ENCODE peak calls at places on chromosomes 7 and 10, in five cellular contexts. S is cardiac muscle cell, E is endodermal cell, Z is psoas muscle, Y is heart right ventricle. Q is an unnamed sample. For H3K4me1 and H3K9me3, the result is how much of the 10 kb centered on the place peaks cover.

GRCh38 chr7:133987582-133987981 is 139.6 kb upstream of the LRGUK start:
- DNase-seq in S (no peak), E (no peak), Z (no peak), Y (no peak), Q (no peak)

GRCh38 chr10:21309427-21309826 is 216.1 kb downstream of the SKIDA1 start:
- DNase-seq in S (no peak), E (no peak), Z (no peak), Y (no peak), Q (no peak)

GRCh38 chr7:143295870-143296269 is 7.7 kb downstream of the CASP2 start:
- DNase-seq in S (no peak), E (no peak), Z (no peak), Y (no peak), Q (no peak)

GRCh38 chr7:92707435-92707834 is 117.2 kb upstream of the FAM133B start:
- DNase-seq in S (no peak), E (no peak), Z (no peak), Y (no peak), Q (no peak)

GRCh38 chr7:84985073-84985784 is 201.6 kb downstream of the SEMA3D start:
- DNase-seq in S (no peak), E (no peak), Z (no peak), Y (no peak), Q (no peak)

GRCh38 chr7:9231683-9232082 is 798.3 kb downstream of the NXPH1 start:
- DNase-seq in S (no peak), E (peak), Z (no peak), Y (no peak), Q (no peak)

GRCh38 chr10:96512524-96512991 is 1.2 kb downstream of the TLL2 start:
- DNase-seq in S (peak), E (peak), Z (peak), Y (peak), Q (no peak)

GRCh38 chr7:149780636-149781419 is 7.4 kb upstream of the ZNF467 start:
- DNase-seq in S (no peak), E (no peak), Z (no peak), Y (no peak), Q (no peak)

GRCh38 chr10:49602380-49603023 is 7.6 kb upstream of the SLC18A3 start:
- DNase-seq in S (no peak), E (no peak), Z (no peak), Y (no peak), Q (no peak)

GRCh38 chr7:44067064-44067951 is 1.9 kb upstream of the PGAM2 start:
- DNase-seq in S (no peak), E (no peak), Z (peak), Y (no peak), Q (no peak)

GRCh38 chr7:45869426-45869825 is 3.5 kb downstream of the CCDC201 start:
- DNase-seq in S (no peak), E (no peak), Z (no peak), Y (no peak), Q (no peak)

GRCh38 chr7:154347867-154348266 is 295.7 kb downstream of the DPP6 start:
- DNase-seq in S (no peak), E (no peak), Z (no peak), Y (no peak), Q (no peak)

GRCh38 chr10:70830185-70830584 is 14.4 kb downstream of the SGPL1 start:
- DNase-seq in S (no peak), E (no peak), Z (no peak), Y (no peak), Q (no peak)

GRCh38 chr10:121303273-121303890 is 294.9 kb downstream of the FGFR2 start:
- DNase-seq in S (no peak), E (no peak), Z (no peak), Y (no peak), Q (no peak)

GRCh38 chr7:135539629-135540028 is 18.1 kb upstream of the NUP205 start:
- DNase-seq in S (no peak), E (no peak), Z (no peak), Y (no peak), Q (no peak)

GRCh38 chr10:31204090-31204489 is 114.9 kb upstream of the ZEB1 start:
- DNase-seq in S (peak), E (no peak), Z (peak), Y (no peak), Q (no peak)

GRCh38 chr7:141837683-141838082 is 3.6 kb downstream of the PRSS37 start:
- DNase-seq in S (no peak), E (no peak), Z (no peak), Y (no peak), Q (no peak)

GRCh38 chr10:14153570-14154055 is 177.1 kb downstream of the FRMD4A start:
- DNase-seq in S (no peak), E (peak), Z (no peak), Y (peak), Q (no peak)

GRCh38 chr7:149027560-149028345 is 552 bp downstream of the PDIA4 start:
- DNase-seq in S (peak), E (no peak), Z (no peak), Y (no peak), Q (no peak)

GRCh38 chr7:47713595-47713994 is 131.7 kb upstream of the TNS3 start:
- DNase-seq in S (no peak), E (no peak), Z (no peak), Y (no peak), Q (no peak)
- H3K4me1 ChIP-seq in S (under half), E (under half), Z (under half), Y (under half), Q (under half)

GRCh38 chr7:36896418-36896817 is 172.1 kb upstream of the AOAH start:
- DNase-seq in S (no peak), E (no peak), Z (no peak), Y (no peak), Q (no peak)

GRCh38 chr7:36894190-36894589 is 169.9 kb upstream of the AOAH start:
- DNase-seq in S (no peak), E (no peak), Z (no peak), Y (no peak), Q (no peak)

GRCh38 chr7:36898186-36898585 is 173.9 kb upstream of the AOAH start:
- DNase-seq in S (no peak), E (no peak), Z (no peak), Y (no peak), Q (no peak)

GRCh38 chr7:36895112-36895511 is 170.8 kb upstream of the AOAH start:
- DNase-seq in S (no peak), E (no peak), Z (no peak), Y (no peak), Q (no peak)

GRCh38 chr7:36896956-36897594 is 172.8 kb upstream of the AOAH start:
- DNase-seq in S (no peak), E (no peak), Z (no peak), Y (no peak), Q (no peak)
- H3K9me3 ChIP-seq in S (under half), E (under half), Z (under half), Y (under half), Q (under half)

GRCh38 chr10:61958311-61958710 is 56.8 kb downstream of the ARID5B start:
- DNase-seq in S (no peak), E (no peak), Z (no peak), Y (no peak), Q (no peak)

GRCh38 chr10:61961278-61961677 is 59.8 kb downstream of the ARID5B start:
- DNase-seq in S (no peak), E (no peak), Z (no peak), Y (no peak), Q (no peak)

GRCh38 chr10:61958793-61959192 is 57.3 kb downstream of the ARID5B start:
- DNase-seq in S (no peak), E (no peak), Z (no peak), Y (no peak), Q (no peak)

GRCh38 chr10:61960396-61961120 is 59.1 kb downstream of the ARID5B start:
- DNase-seq in S (no peak), E (no peak), Z (no peak), Y (no peak), Q (no peak)

GRCh38 chr10:61959814-61960213 is 58.3 kb downstream of the ARID5B start:
- DNase-seq in S (no peak), E (no peak), Z (no peak), Y (no peak), Q (no peak)
- H3K4me1 ChIP-seq in S (under half), E (under half), Z (under half), Y (under half), Q (under half)

DNA sequence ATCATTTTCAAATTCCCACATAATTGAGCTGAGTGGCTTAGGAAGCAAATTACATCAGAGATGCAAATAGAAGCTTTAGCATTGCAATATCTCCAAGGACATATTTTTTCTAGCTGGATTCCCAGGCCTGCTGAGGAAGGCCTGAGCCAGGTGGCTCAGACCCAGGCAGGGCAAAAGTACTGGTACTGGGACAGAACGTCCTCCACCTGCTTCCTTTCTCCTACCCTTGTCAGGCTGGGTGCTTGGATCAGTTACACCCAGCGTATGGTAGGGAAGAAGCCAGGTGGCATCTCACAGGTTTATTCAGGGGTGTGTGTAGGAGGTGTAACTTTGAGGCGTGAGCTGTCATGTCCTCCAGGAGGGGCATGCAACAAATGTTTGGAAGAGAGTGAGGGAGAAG is 3.0 kb upstream of the PANK1 start:
- DNase-seq in S (no peak), E (no peak), Z (peak), Y (peak), Q (no peak)
- H3K9me3 ChIP-seq in S (under half), E (under half), Z (under half), Y (under half), Q (under half)

DNA sequence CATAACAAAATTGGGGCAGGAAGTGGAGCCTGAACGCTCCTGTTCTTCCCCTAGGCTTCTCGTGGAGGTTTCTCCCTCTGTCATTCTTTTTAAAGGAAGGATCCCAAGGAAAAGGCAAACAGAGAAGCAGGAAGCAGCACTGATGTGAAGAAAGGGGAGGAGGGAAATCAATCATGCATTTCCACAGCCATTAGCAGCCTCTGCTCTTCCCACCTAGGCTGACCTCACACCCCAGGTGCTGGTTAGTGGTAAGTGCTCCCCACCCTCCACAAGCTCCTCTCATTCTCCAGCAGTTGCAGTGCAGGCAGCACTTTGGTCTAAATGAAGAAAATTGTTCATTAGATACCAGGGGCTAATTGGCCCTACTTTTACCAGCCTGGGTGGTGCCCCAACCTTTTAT is 2.6 kb downstream of the CRHR2 start:
- DNase-seq in S (no peak), E (no peak), Z (no peak), Y (no peak), Q (no peak)
- H3K4me1 ChIP-seq in S (under half), E (under half), Z (under half), Y (under half), Q (under half)

DNA sequence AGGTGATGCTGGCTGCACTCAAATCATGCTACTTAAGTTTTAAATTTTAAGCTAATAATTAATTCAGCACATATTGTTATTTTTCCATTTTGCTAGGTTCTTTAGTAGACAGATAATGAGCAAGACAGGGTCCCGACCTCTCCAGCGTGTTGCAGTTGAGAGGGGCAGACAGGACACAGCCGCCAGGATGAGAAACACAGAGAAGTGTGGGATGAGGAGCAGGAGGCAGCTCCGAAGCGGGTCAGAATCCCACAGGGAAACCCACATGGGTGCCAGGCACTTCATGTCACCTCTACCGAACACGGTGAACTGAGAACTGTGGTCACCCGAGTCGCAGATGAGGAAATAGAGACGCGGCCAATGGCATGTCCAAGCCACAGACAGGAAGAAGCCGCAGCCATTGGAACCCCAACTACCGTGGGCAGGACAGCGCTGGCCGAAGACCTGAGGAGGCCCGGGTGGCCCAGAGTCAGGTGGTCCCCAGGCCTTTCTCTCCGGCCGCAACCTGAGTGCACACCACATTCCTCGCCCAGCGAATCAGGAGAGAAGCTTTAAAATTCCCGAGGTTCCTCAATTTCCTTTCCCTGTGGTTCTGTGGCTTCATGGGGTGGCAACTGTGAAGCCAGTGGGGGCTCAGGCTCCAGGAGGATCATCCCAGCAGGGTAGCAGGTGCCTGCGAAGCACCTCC is 213.0 kb downstream of the DNAJB6 start:
- DNase-seq in S (no peak), E (peak), Z (no peak), Y (no peak), Q (no peak)
- H3K9me3 ChIP-seq in S (under half), E (half or more), Z (under half), Y (under half), Q (under half)

DNA sequence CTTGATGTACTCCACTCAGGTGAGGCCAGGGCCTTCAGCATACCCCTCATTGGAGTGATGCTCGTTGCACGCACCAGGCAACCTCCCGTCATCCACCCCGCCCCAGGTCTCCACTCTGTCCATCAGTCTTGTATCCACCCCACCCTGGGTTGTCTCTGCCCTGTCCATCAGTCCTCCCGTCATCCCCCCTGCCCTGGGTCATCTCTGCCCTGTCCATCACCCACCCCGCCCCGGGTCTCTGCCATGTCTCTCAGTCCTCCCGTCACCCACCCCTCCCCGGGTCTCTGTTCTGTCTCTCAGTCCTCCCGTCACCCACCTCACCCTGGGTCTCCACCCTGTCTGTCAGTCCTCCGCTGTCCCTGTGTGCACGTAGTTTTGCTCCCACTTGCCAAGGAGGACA is 59.9 kb downstream of the WDR37 start:
- DNase-seq in S (no peak), E (peak), Z (no peak), Y (no peak), Q (no peak)
- H3K4me1 ChIP-seq in S (under half), E (under half), Z (under half), Y (under half), Q (under half)

DNA sequence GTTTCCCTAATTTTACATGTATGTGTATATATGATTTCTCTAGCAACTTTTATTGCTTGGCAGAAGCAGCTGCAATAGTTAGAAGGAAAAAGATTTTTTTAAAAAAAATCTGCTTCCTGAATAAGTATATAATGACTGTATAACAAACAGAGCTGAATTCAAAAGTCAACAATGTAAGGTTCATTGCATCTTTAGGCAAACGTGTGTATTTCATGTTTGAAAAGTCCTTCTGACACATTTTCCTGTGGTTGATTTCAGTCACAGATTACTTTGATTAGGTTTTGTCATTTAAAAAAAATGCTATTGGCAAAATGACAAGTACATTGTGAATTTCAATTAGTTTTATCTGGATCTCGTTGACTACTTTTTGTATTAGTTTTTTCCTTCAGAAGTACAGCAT is 231.0 kb downstream of the CSTF2T start:
- DNase-seq in S (no peak), E (no peak), Z (no peak), Y (no peak), Q (no peak)
- H3K9me3 ChIP-seq in S (under half), E (under half), Z (under half), Y (under half), Q (under half)

GRCh38 chr7:47578581-47579270 is 3.2 kb downstream of the TNS3 start:
- DNase-seq in S (no peak), E (no peak), Z (no peak), Y (no peak), Q (no peak)

GRCh38 chr7:47579458-47579857 is 2.5 kb downstream of the TNS3 start:
- DNase-seq in S (no peak), E (no peak), Z (no peak), Y (no peak), Q (no peak)

GRCh38 chr7:47576909-47577255 is 5.0 kb downstream of the TNS3 start:
- DNase-seq in S (no peak), E (no peak), Z (no peak), Y (no peak), Q (no peak)

GRCh38 chr7:47576031-47576908 is 5.6 kb downstream of the TNS3 start:
- DNase-seq in S (no peak), E (peak), Z (peak), Y (peak), Q (peak)

GRCh38 chr7:47577351-47577919 is 4.5 kb downstream of the TNS3 start:
- DNase-seq in S (no peak), E (no peak), Z (no peak), Y (peak), Q (no peak)
- H3K4me1 ChIP-seq in S (under half), E (under half), Z (under half), Y (under half), Q (under half)

DNA sequence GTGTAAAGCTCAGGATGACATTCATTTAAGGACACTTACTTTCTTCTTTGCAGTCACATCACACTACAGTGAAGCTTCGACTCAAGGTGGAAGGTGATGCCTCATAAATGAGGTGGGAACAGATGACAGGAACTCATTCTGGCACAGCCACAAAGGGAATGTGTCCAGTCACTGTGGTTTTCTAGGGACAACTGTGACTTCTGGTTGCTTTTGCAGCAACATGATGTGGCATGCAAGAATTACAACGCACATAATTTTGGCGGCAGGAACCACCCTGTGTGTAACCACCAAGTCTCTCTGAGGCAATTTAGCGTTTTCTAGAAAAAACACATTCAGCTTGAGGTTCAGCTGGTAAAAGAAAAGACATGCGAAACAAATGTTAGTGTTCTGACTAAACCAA is 32.0 kb upstream of the FERD3L start:
- DNase-seq in S (peak), E (no peak), Z (no peak), Y (no peak), Q (no peak)
- H3K9me3 ChIP-seq in S (under half), E (under half), Z (under half), Y (under half), Q (under half)